ENCODE peak calls at places on chromosomes 2 and 18, in nine cellular contexts. Q is T follicular helper cell; R is RWPE2; M is NCI-H460; N is stimulated activated CD8-positive, alpha-beta memory T cell treated with anti-CD3 and anti-CD28 coated beads, Interleukin-15, amount 100 ng/mL, for 1 hour; A is HS-5; E is breast epithelium; K is tibial nerve; L is GM12865. I is an unnamed sample.
A peak's percentile ranks its signal among the peaks of the same experiment; 100 is the strongest.

GRCh38 chr2:239257511-239257937 is 143.3 kb downstream of the HDAC4 start:
- DNase-seq in Q (no peak), R (no peak), M (no peak), N (no peak), A (peak; percentile 66), E (peak; percentile 7), K (no peak), L (no peak), I (no peak)

GRCh38 chr18:45384137-45384998 is 230.9 kb upstream of the SLC14A2 start:
- DNase-seq in Q (peak; percentile 1), R (no peak), M (peak; percentile 54), N (peak; percentile 3), A (peak; percentile 6), E (no peak), K (peak; percentile 24), L (peak; percentile 65), I (no peak)

GRCh38 chr18:58135806-58136331 is 91.8 kb downstream of the NEDD4L start:
- DNase-seq in Q (peak; percentile 4), R (no peak), M (peak; percentile 52), N (no peak), A (no peak), E (no peak), K (peak; percentile 19), L (peak; percentile 83), I (no peak)

GRCh38 chr2:220346919-220347318 is 719.5 kb downstream of the SLC4A3 start:
- DNase-seq in Q (no peak), R (no peak), M (no peak), N (no peak), A (no peak), E (no peak), K (no peak), L (no peak), I (no peak)

GRCh38 chr18:57921708-57922107 is 118.6 kb upstream of the ATP8B1 start:
- DNase-seq in Q (no peak), R (no peak), M (peak; percentile 59), N (no peak), A (no peak), E (no peak), K (no peak), L (no peak), I (no peak)

GRCh38 chr2:170190172-170190571 is 12.2 kb downstream of the MYO3B start:
- DNase-seq in Q (no peak), R (no peak), M (no peak), N (no peak), A (no peak), E (no peak), K (no peak), L (no peak), I (no peak)

GRCh38 chr2:82781516-82781915 is 1677.6 kb downstream of the SUCLG1 start:
- DNase-seq in Q (no peak), R (no peak), M (no peak), N (no peak), A (no peak), E (no peak), K (no peak), L (no peak), I (no peak)

GRCh38 chr18:64713284-64713683 is 564.4 kb upstream of the LINC00305 start:
- DNase-seq in Q (no peak), R (no peak), M (no peak), N (no peak), A (no peak), E (no peak), K (no peak), L (peak; percentile 10), I (no peak)

GRCh38 chr2:64936809-64937208 is 52.4 kb upstream of the SLC1A4 start:
- DNase-seq in Q (no peak), R (no peak), M (no peak), N (no peak), A (no peak), E (no peak), K (no peak), L (no peak), I (no peak)

GRCh38 chr2:128754246-128754724 is 435.6 kb upstream of the HS6ST1 start:
- DNase-seq in Q (no peak), R (no peak), M (no peak), N (no peak), A (no peak), E (peak; percentile 5), K (no peak), L (peak; percentile 91), I (no peak)

GRCh38 chr18:43393174-43393573 is 115.9 kb upstream of the SYT4 start:
- DNase-seq in Q (no peak), R (no peak), M (no peak), N (no peak), A (no peak), E (no peak), K (no peak), L (no peak), I (no peak)

GRCh38 chr18:55097406-55098170 is 138.3 kb upstream of the CCDC68 start:
- DNase-seq in Q (no peak), R (no peak), M (no peak), N (no peak), A (no peak), E (no peak), K (no peak), L (no peak), I (no peak)

I was measured in sciatic nerve.